ENCODE peak calls at places on chromosomes 7 and 10, in nine cellular contexts. L is spleen, X is fibroblast of pulmonary artery, D is heart right ventricle, R is pancreas, F is psoas muscle, I is PC-3, P is heart left ventricle, T is choroid plexus epithelial cell. W is an unnamed sample.

GRCh38 chr7:69687739-69688431 is 89.6 kb downstream of the AUTS2 start:
- DNase-seq in F (no peak), D (no peak), R (no peak), P (no peak), I (no peak), L (no peak), T (no peak), X (no peak), W (no peak)

GRCh38 chr10:60863796-60864195 is 80.2 kb downstream of the RHOBTB1 start:
- DNase-seq in L (no peak), F (no peak), T (no peak), R (no peak), D (no peak), I (no peak), X (no peak), P (no peak), W (no peak)

GRCh38 chr7:22675917-22676343 is 51.1 kb upstream of the IL6 start:
- DNase-seq in R (no peak), F (no peak), T (peak), P (no peak), X (peak), I (no peak), D (no peak), L (no peak), W (no peak)

GRCh38 chr7:99489235-99489634 is 10.8 kb downstream of the ZNF394 start:
- DNase-seq in T (no peak), X (no peak), F (peak), I (no peak), P (no peak), D (no peak), L (no peak), R (no peak), W (no peak)

GRCh38 chr7:8115547-8116402 is 146.2 kb downstream of the ICA1 start:
- DNase-seq in T (no peak), P (no peak), D (no peak), I (no peak), F (no peak), L (no peak), X (no peak), R (no peak), W (no peak)

GRCh38 chr7:70298780-70299446 is 700.6 kb downstream of the AUTS2 start:
- DNase-seq in F (no peak), X (no peak), P (no peak), L (no peak), T (no peak), I (no peak), R (no peak), D (no peak), W (no peak)

GRCh38 chr7:12772768-12773167 is 85.3 kb downstream of the ARL4A start:
- DNase-seq in F (no peak), T (no peak), D (no peak), I (no peak), L (no peak), X (no peak), R (no peak), P (no peak), W (no peak)

GRCh38 chr7:104972510-104972909 is 41.5 kb upstream of the KMT2E start:
- DNase-seq in D (no peak), R (no peak), T (peak), F (no peak), L (no peak), I (no peak), P (no peak), X (peak), W (peak)

GRCh38 chr7:19491821-19492452 is 216.9 kb downstream of the POLR1F start:
- DNase-seq in P (no peak), D (no peak), X (peak), L (no peak), I (peak), T (peak), F (no peak), R (no peak), W (peak)

GRCh38 chr7:332646-333398 is 42.9 kb downstream of the FOXL3 start:
- DNase-seq in P (peak), X (peak), D (peak), I (peak), T (peak), R (peak), L (peak), F (peak), W (peak)

GRCh38 chr10:77537051-77537450 is 100.6 kb downstream of the KCNMA1 start:
- DNase-seq in R (no peak), I (no peak), X (no peak), D (no peak), P (no peak), L (no peak), F (no peak), T (no peak), W (no peak)

GRCh38 chr10:69317175-69318086 is 39.1 kb downstream of the HK1 start:
- DNase-seq in X (no peak), D (no peak), F (no peak), L (peak), P (no peak), R (no peak), T (no peak), I (peak), W (no peak)

GRCh38 chr10:69319911-69320316 is 41.6 kb downstream of the HK1 start:
- DNase-seq in L (peak), I (peak), P (no peak), X (no peak), D (no peak), T (no peak), F (no peak), R (no peak), W (no peak)

GRCh38 chr10:69316313-69317059 is 38.2 kb downstream of the HK1 start:
- DNase-seq in X (peak), F (no peak), L (no peak), I (peak), D (no peak), T (peak), P (no peak), R (no peak), W (peak)

GRCh38 chr10:69318997-69319727 is 40.9 kb downstream of the HK1 start:
- DNase-seq in X (peak), T (peak), F (peak), L (peak), P (peak), I (peak), R (peak), D (peak), W (peak)

GRCh38 chr10:69318087-69318996 is 40.0 kb downstream of the HK1 start:
- DNase-seq in I (peak), D (peak), T (peak), F (peak), L (peak), X (peak), P (peak), R (peak), W (peak)
- H3K4me3 ChIP-seq in I (peak), D (peak), T (peak), F (peak), L (peak), X (peak), P (peak), R (peak), W (peak)

GRCh38 chr10:126905776-126906703 is 812 bp downstream of the DOCK1 start:
- DNase-seq in T (peak), D (peak), P (peak), R (peak), I (no peak), L (peak), X (peak), F (no peak), W (peak)

GRCh38 chr10:126902157-126902556 is 3.1 kb upstream of the DOCK1 start:
- DNase-seq in F (no peak), L (peak), D (no peak), T (peak), I (peak), P (no peak), R (no peak), X (peak), W (peak)

GRCh38 chr10:126903646-126904360 is 1.4 kb upstream of the DOCK1 start:
- DNase-seq in T (no peak), P (no peak), L (peak), F (no peak), D (no peak), R (no peak), I (no peak), X (no peak), W (no peak)

GRCh38 chr10:126904807-126905686 is at the start of gene DOCK1:
- DNase-seq in P (peak), I (peak), R (peak), L (peak), T (peak), F (peak), X (peak), D (peak), W (peak)

GRCh38 chr10:126904493-126904806 is 778 bp upstream of the DOCK1 start:
- DNase-seq in F (no peak), X (no peak), D (no peak), P (no peak), I (no peak), R (peak), T (peak), L (no peak), W (no peak)
- H3K4me3 ChIP-seq in F (peak), X (peak), D (peak), P (peak), I (peak), R (peak), T (peak), L (peak), W (peak)

GRCh38 chr7:4030346-4030745 is 651.7 kb upstream of the FOXK1 start:
- DNase-seq in D (no peak), P (no peak), T (no peak), I (no peak), F (no peak), L (no peak), X (no peak), R (no peak), W (no peak)
- H3K4me3 ChIP-seq in D (no peak), P (no peak), T (no peak), I (no peak), F (no peak), L (no peak), X (no peak), R (no peak), W (no peak)

DNA sequence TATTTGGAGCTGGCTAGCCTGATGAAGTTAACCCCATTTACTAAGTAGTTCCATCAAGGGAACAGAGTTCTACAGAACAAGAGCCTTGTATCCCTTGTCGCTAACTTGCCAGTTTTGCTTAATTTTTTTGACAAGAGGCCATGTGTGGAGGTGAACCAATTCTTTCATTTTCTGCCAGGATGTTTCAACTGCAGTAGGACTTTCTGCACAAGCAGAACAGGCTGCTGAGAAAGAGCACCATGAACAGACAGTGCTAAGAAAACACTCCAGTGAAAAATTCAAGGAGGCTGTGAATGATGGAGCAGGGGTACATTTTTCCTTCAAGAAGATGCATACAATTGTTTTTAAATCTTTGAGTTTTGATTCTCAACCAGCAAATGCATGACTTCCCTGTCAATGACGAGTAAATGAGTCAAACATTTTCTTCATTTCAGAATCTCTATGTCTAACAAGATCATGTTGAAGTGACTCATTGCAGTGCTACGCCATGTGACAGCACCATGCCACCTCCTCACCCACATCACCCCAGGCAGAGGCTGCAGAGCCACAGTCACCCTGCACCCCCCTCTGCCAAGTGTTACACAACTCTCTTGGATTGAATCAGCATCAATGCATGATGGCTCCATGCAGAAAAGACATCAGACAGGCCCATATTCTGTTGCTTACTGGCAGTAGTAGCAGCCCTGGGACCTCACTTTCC is 193.1 kb downstream of the COBL start:
- DNase-seq in L (no peak), D (no peak), I (peak), P (no peak), F (peak), R (no peak), X (peak), T (peak), W (peak)
- H3K4me3 ChIP-seq in L (no peak), D (no peak), I (no peak), P (no peak), F (no peak), R (no peak), X (no peak), T (no peak), W (no peak)

GRCh38 chr10:121862042-121862441 is 65.8 kb downstream of the ATE1 start:
- DNase-seq in X (no peak), F (no peak), L (no peak), P (no peak), I (no peak), D (no peak), R (no peak), T (no peak), W (no peak)

GRCh38 chr10:121864168-121864567 is 63.7 kb downstream of the ATE1 start:
- DNase-seq in P (no peak), R (no peak), F (no peak), X (no peak), T (no peak), D (no peak), L (no peak), I (no peak), W (no peak)

GRCh38 chr10:121862624-121863023 is 65.2 kb downstream of the ATE1 start:
- DNase-seq in R (no peak), T (no peak), I (no peak), L (no peak), F (no peak), P (no peak), D (no peak), X (no peak), W (no peak)

GRCh38 chr10:121865554-121865953 is 62.3 kb downstream of the ATE1 start:
- DNase-seq in P (no peak), X (no peak), I (no peak), F (no peak), R (no peak), T (no peak), D (no peak), L (no peak), W (no peak)

GRCh38 chr10:121864653-121865052 is 63.2 kb downstream of the ATE1 start:
- DNase-seq in R (no peak), P (no peak), L (no peak), X (no peak), F (no peak), D (no peak), I (no peak), T (no peak), W (no peak)
- H3K4me3 ChIP-seq in R (no peak), P (no peak), L (no peak), X (no peak), F (no peak), D (no peak), I (no peak), T (no peak), W (no peak)

GRCh38 chr10:71137701-71138100 is 74.7 kb upstream of the UNC5B start:
- DNase-seq in P (no peak), D (no peak), T (no peak), X (no peak), F (no peak), L (no peak), I (no peak), R (no peak), W (no peak)

GRCh38 chr10:71141528-71141927 is 70.8 kb upstream of the UNC5B start:
- DNase-seq in L (no peak), P (no peak), X (no peak), T (no peak), R (no peak), I (no peak), D (no peak), F (no peak), W (no peak)

GRCh38 chr10:71136036-71136690 is 76.2 kb upstream of the UNC5B start:
- DNase-seq in P (no peak), L (no peak), I (no peak), T (no peak), R (no peak), F (no peak), D (no peak), X (no peak), W (no peak)

GRCh38 chr10:71135276-71135675 is 77.1 kb upstream of the UNC5B start:
- DNase-seq in P (no peak), X (no peak), F (no peak), R (no peak), D (no peak), T (no peak), I (no peak), L (no peak), W (no peak)

GRCh38 chr10:71138126-71138860 is 74.1 kb upstream of the UNC5B start:
- DNase-seq in D (peak), L (no peak), I (no peak), T (no peak), P (no peak), X (no peak), R (peak), F (no peak), W (no peak)
- H3K4me3 ChIP-seq in D (no peak), L (no peak), I (no peak), T (no peak), P (no peak), X (no peak), R (no peak), F (no peak), W (no peak)

DNA sequence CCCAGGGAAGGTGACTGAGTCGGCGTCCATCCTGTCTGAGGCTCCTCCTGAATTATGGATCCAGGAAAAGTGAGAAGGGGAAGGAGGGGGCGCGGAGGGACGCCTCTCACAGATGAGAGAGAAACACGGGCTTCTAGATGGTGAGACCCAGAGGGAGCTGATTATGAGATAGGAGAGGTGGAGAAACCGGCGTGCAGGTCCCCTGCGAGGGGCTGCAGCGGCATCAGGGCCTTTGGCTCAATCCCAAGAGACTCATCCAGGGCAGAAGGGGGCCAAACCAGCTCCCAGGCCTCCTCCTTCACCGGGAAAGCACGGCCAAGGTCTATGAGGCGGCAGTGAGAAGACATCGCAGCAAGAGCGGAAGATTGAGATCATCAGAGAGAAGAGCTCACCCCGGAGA is 70.8 kb downstream of the TCERG1L start:
- DNase-seq in X (no peak), R (no peak), D (no peak), L (peak), P (no peak), T (no peak), F (no peak), I (no peak), W (no peak)
- H3K4me3 ChIP-seq in X (no peak), R (no peak), D (no peak), L (no peak), P (no peak), T (no peak), F (no peak), I (no peak), W (no peak)

GRCh38 chr10:93032105-93032808 is 28.3 kb upstream of the CYP26C1 start:
- DNase-seq in P (no peak), F (no peak), I (no peak), X (no peak), R (no peak), D (no peak), T (peak), L (no peak), W (no peak)
- H3K4me3 ChIP-seq in P (no peak), F (no peak), I (no peak), X (no peak), R (no peak), D (no peak), T (no peak), L (no peak), W (no peak)

GRCh38 chr7:127655720-127656119 is 3.7 kb downstream of the SND1 start:
- DNase-seq in D (no peak), F (no peak), T (no peak), L (no peak), I (no peak), X (no peak), R (no peak), P (no peak), W (no peak)

GRCh38 chr7:127657500-127657899 is 5.5 kb downstream of the SND1 start:
- DNase-seq in T (no peak), P (no peak), X (no peak), D (no peak), L (no peak), F (no peak), I (no peak), R (no peak), W (no peak)

GRCh38 chr7:127653396-127653795 is 1.4 kb downstream of the SND1 start:
- DNase-seq in D (no peak), P (no peak), R (no peak), L (no peak), F (no peak), T (no peak), I (no peak), X (no peak), W (no peak)

GRCh38 chr7:127652333-127653248 is 597 bp downstream of the SND1 start:
- DNase-seq in L (no peak), F (no peak), X (peak), D (no peak), T (peak), I (peak), R (no peak), P (no peak), W (peak)

GRCh38 chr7:127654404-127655392 is 2.7 kb downstream of the SND1 start:
- DNase-seq in R (no peak), T (peak), D (no peak), F (no peak), X (no peak), I (no peak), L (no peak), P (no peak), W (peak)
- H3K4me3 ChIP-seq in R (peak), T (no peak), D (no peak), F (no peak), X (peak), I (peak), L (no peak), P (no peak), W (peak)

GRCh38 chr7:30135271-30135550 is 425 bp downstream of the MTURN start:
- DNase-seq in I (no peak), T (no peak), R (no peak), P (no peak), L (no peak), X (no peak), D (no peak), F (no peak), W (no peak)
- H3K4me3 ChIP-seq in I (peak), T (peak), R (peak), P (peak), L (peak), X (peak), D (peak), F (peak), W (peak)

W was measured in adipocyte.